ENCODE peak calls at places on chromosomes 7 and 10, in nine cellular contexts. F is hepatocyte, C is fibroblast of lung, Z is cardiac muscle cell, W is A549, V is esophagus squamous epithelium, Q is sigmoid colon, J is colonic mucosa, Y is lung. T is an unnamed sample.
A peak's percentile ranks its signal among the peaks of the same experiment; 100 is the strongest.

GRCh38 chr7:29596593-29597178 is 33.1 kb downstream of the PRR15 start:
- DNase-seq in Y (no peak), C (peak; percentile 50), F (no peak), Z (no peak), J (no peak), V (no peak), W (no peak), Q (no peak), T (no peak)

GRCh38 chr10:48834189-48834965 is 105.3 kb downstream of the LRRC18 start:
- DNase-seq in F (no peak), Y (no peak), J (no peak), W (no peak), C (no peak), Q (no peak), Z (no peak), V (no peak), T (no peak)

GRCh38 chr7:140605337-140605736 is 35.3 kb downstream of the DENND2A start:
- DNase-seq in Y (no peak), Z (no peak), W (peak; percentile 33), J (no peak), Q (no peak), F (no peak), V (no peak), C (peak; percentile 85), T (no peak)

GRCh38 chr7:101951757-101952156 is 134.3 kb downstream of the CUX1 start:
- DNase-seq in W (no peak), J (no peak), Y (no peak), F (no peak), V (no peak), C (no peak), Q (no peak), Z (no peak), T (no peak)

GRCh38 chr7:80467069-80467468 is 44.8 kb downstream of the GNAT3 start:
- DNase-seq in J (no peak), V (no peak), Q (no peak), W (peak; percentile 38), C (peak; percentile 26), F (no peak), Y (no peak), Z (peak; percentile 49), T (no peak)

GRCh38 chr10:124650820-124651401 is 93.3 kb downstream of the FAM53B start:
- DNase-seq in W (no peak), J (no peak), C (peak; percentile 31), Y (no peak), F (no peak), V (no peak), Z (no peak), Q (no peak), T (no peak)

GRCh38 chr7:106504620-106505019 is 156.3 kb downstream of the CCDC71L start:
- DNase-seq in J (no peak), Z (no peak), W (no peak), Q (no peak), F (no peak), C (peak; percentile 41), V (no peak), Y (no peak), T (peak; percentile 19)

GRCh38 chr10:22105270-22105669 is 101.7 kb upstream of the DNAJC1 start:
- DNase-seq in C (no peak), Y (no peak), J (no peak), Q (no peak), Z (no peak), V (no peak), W (no peak), F (no peak), T (no peak)

GRCh38 chr10:100519321-100520051 is at the start of gene SEC31B:
- DNase-seq in V (no peak), C (no peak), J (peak; percentile 30), Z (peak; percentile 77), F (peak; percentile 66), W (no peak), Q (no peak), Y (no peak), T (no peak)

DNA sequence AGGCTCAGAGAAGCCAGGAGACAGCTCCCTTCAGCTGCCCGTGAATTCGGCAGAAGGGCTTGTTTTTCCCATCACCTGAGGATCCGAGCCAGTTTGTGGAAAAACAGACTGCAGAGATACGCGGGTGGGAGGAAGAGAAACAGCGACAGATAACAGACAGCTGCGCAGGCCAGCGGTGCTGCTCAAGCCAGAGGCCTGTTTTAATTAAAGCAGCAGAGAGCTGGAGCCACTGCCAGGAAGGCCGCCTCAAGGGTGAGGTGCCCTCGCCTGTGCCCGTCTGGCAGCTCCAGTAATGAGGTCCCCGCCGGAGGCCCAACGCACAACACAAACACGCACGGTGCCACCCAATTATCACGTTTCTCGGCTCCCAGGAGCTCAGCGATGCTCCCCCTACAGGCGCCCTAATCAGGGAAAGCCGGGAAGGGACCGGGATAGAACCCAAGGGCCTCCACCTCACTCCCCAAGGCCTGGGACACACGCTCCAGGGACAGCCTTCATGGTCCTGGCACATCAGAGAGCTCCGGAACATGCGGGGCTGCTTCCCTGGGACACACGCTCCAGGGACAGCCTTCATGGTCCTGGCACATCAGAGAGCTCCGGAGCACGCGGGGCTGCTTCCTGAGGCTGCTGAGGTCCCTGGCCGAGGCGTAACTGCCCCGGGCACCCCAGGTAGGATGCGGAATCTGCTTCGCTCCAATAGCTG is 60.6 kb upstream of the DNAAF5 start:
- DNase-seq in F (no peak), V (no peak), J (no peak), Z (peak; percentile 12), C (no peak), W (no peak), Y (no peak), Q (peak; percentile 86), T (no peak)
- TF ChIP-seq CTCF in F (no peak), V (no peak), J (no peak), Z (peak; percentile 50), C (peak; percentile 26), W (no peak), Y (no peak), Q (no peak), T (no peak)

GRCh38 chr7:127581716-127582115 is 3.7 kb downstream of the GCC1 start:
- DNase-seq in Z (no peak), Y (no peak), F (no peak), V (no peak), Q (no peak), J (no peak), W (no peak), C (no peak), T (no peak)
- H3K4me1 ChIP-seq in Z (peaks cover 9% of the 10 kb centered on the region), Y (peaks cover 27% of the 10 kb centered on the region), F (peaks cover 17% of the 10 kb centered on the region), V (peaks cover 26% of the 10 kb centered on the region), Q (no peaks in the 10 kb centered on the region), J (peaks cover 14% of the 10 kb centered on the region), W (peaks cover 12% of the 10 kb centered on the region), C (peaks cover 6% of the 10 kb centered on the region), T (peaks cover 8% of the 10 kb centered on the region)

DNA sequence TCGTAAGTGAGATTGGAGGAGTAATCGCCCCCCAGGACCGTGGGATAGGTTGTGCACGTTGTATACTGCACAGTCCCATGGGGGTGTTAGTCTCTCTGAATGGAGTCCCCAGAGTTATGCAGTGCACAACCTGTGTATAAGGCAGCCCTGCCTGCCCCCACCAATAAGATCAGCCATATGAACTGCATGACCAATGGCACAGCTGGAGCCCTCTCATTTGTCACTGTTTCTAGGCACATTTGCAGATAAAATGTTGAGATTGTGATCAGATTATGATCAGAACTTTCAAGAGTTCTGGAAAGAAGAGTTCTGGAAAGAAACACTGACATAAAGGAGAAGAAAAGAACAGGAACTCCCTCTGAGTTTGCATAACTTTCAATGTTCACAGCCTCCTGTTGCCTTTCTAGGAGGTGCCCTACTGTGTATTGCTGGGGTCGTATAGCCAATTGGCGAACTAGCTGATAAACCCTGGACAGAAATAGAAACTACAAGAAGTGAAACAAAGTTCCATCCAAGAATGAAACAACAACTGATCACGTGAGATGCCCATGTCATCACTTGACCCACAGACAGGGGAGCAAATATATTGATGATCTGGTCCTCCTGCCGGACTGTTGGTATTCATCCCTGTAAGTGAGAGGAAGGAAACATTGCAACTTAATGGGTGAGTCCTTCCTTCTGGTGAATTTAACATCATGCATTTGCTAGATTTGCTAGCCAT is 49.6 kb upstream of the TOMM7 start:
- DNase-seq in W (no peak), F (no peak), J (no peak), V (no peak), Z (no peak), Q (no peak), C (no peak), Y (no peak), T (no peak)
- TF ChIP-seq CTCF in W (no peak), F (no peak), J (no peak), V (no peak), Z (no peak), Q (no peak), C (no peak), Y (no peak), T (no peak)

GRCh38 chr7:44629825-44630580 is 23.6 kb downstream of the OGDH start:
- DNase-seq in V (no peak), Y (no peak), F (no peak), J (no peak), W (no peak), Z (peak; percentile 27), C (no peak), Q (no peak), T (no peak)
- H3K4me1 ChIP-seq in V (peaks cover 30% of the 10 kb centered on the region), Y (peaks cover 29% of the 10 kb centered on the region), F (peaks cover 41% of the 10 kb centered on the region), J (peaks cover 24% of the 10 kb centered on the region), W (peaks cover 17% of the 10 kb centered on the region), Z (peaks cover 15% of the 10 kb centered on the region), C (peaks cover 14% of the 10 kb centered on the region), Q (no peaks in the 10 kb centered on the region), T (no peaks in the 10 kb centered on the region)

T was measured in A673.